ENCODE peak calls at places on chromosomes 12 and 14, in four cellular contexts. E is upper lobe of left lung, F is foreskin fibroblast, V is dorsolateral prefrontal cortex. G is an unnamed sample.

GRCh38 chr12:103397536-103397935 is 98.2 kb downstream of the C12orf42 start:
- DNase-seq in F (no peak), E (no peak), V (no peak), G (no peak)

GRCh38 chr12:45468751-45469615 is 253.1 kb downstream of the ANO6 start:
- DNase-seq in F (no peak), E (peak; percentile 51), V (no peak), G (no peak)

GRCh38 chr14:73753887-73754880 is 40.0 kb upstream of the PNMA1 start:
- DNase-seq in F (peak; percentile 55), V (no peak), E (no peak), G (no peak)

GRCh38 chr12:3002636-3003035 is 43.4 kb downstream of the TEAD4 start:
- DNase-seq in F (no peak), V (no peak), E (no peak), G (no peak)

GRCh38 chr12:118742426-118742825 is 238.9 kb upstream of the SRRM4 start:
- DNase-seq in F (no peak), V (no peak), E (no peak), G (no peak)

GRCh38 chr12:16606201-16606849 is 363 bp upstream of the LMO3 start:
- DNase-seq in E (no peak), F (no peak), V (peak; percentile 69), G (no peak)

GRCh38 chr14:90848944-90849731 is 32.9 kb upstream of the TTC7B start:
- DNase-seq in E (no peak), V (no peak), F (no peak), G (no peak)

GRCh38 chr12:14774944-14775651 is 28.2 kb downstream of the WBP11 start:
- DNase-seq in V (peak; percentile 47), F (peak; percentile 63), E (peak; percentile 87), G (peak; percentile 72)

GRCh38 chr14:32693114-32693513 is 245.6 kb upstream of the NPAS3 start:
- DNase-seq in F (peak; percentile 39), V (no peak), E (no peak), G (no peak)

GRCh38 chr12:47373554-47374150 is 293.9 kb upstream of the AMIGO2 start:
- DNase-seq in E (no peak), F (no peak), V (no peak), G (no peak)

DNA sequence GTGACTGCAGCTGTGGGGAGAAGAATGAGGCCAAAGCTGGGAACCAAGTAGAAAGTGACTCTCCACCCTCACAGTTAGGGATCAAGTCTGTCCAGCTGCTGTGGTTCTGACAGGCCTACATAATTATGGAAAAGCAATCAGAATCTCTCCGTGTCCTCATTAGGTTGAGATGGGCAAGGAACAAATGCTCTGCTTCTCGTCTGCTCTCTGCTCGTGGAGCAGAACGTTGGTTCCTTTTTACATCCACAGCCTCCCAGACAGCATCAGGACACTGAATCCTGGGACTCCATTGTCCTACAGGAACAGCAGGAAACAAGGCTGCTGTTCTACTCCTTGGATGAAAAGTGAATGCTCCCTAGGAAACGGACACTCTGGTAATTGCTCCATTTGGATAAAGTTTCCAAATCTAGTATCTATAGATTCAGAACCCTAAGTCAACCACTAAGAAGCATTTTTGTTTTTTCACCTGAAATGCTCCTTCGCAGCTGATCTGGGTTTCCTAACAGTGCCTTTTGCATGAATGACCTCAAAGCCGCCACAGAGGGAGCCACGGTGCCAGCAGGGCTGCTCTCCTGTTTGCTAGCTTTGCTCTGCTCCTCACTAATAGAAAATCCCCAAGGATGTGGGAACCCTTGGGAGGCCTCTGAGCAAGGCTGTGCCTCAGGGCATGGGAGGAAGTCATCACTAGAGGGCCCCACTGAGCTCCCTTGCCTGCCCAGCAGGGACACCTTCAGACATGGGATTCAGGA is 102.0 kb downstream of the EGLN3 start:
- DNase-seq in E (no peak), V (peak; percentile 81), F (no peak), G (no peak)
- TF ChIP-seq CTCF in E (peak; percentile 31), V (peak; percentile 69), F (peak; percentile 69), G (peak; percentile 80)

DNA sequence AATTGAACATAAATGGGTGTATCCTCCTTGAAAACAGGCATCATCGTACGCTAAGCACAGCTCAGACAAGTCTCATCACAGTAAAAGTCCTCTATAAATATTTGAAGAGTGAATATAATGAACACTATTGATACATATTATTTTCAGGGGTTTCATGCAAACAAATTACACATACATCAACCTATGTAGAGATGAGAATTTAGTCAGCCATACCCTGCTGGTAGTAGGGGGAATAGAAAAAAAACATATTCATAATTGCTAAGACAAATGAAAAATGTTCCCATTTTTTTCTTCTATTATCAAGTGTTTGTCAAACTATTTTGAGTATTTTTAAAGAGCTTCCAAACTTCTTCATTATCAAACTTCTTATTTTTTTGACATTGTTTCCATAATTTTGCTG is 205.6 kb upstream of the SOX5 start:
- DNase-seq in F (no peak), E (no peak), V (no peak), G (no peak)
- TF ChIP-seq CTCF in F (no peak), E (no peak), V (no peak), G (peak; percentile 59)

DNA sequence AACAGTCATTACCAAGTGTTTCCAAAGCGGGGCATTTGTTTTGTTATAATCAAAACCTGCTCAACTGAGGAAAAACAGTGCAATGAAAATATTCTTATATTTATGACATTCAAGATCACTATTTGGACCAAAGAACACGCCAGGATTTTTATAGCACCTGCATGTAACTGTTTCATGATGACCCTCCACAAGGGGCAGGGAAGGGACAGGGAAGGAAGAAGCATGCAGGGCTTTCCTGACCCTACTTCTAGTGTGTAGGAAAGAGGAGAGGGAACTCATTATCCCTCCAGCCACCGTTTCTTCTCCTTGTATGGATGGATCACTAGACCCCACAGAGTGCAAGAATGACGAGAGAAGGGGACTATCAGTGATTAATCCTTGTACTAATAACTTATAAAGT is 49.4 kb downstream of the SPPL3 start:
- DNase-seq in V (no peak), F (no peak), E (no peak), G (no peak)
- TF ChIP-seq CTCF in V (no peak), F (no peak), E (no peak), G (no peak)

GRCh38 chr12:31591308-31591901 is 469 bp upstream of the DENND5B start:
- DNase-seq in F (peak; percentile 6), E (no peak), V (no peak), G (no peak)

GRCh38 chr12:31588976-31589375 is 2.0 kb downstream of the DENND5B start:
- DNase-seq in F (peak; percentile 10), V (no peak), E (no peak), G (no peak)

GRCh38 chr12:31590730-31591307 is at the start of gene DENND5B:
- DNase-seq in E (peak; percentile 96), V (peak; percentile 86), F (peak; percentile 51), G (peak; percentile 90)

GRCh38 chr12:31589582-31589895 is 1.4 kb downstream of the DENND5B start:
- DNase-seq in F (peak; percentile 0), V (peak; percentile 78), E (peak; percentile 89), G (no peak)

GRCh38 chr12:31589896-31590729 is 823 bp downstream of the DENND5B start:
- DNase-seq in F (peak; percentile 52), V (peak; percentile 70), E (peak; percentile 92), G (peak; percentile 81)
- TF ChIP-seq CTCF in F (no peak), V (peak; percentile 10), E (no peak), G (no peak)

DNA sequence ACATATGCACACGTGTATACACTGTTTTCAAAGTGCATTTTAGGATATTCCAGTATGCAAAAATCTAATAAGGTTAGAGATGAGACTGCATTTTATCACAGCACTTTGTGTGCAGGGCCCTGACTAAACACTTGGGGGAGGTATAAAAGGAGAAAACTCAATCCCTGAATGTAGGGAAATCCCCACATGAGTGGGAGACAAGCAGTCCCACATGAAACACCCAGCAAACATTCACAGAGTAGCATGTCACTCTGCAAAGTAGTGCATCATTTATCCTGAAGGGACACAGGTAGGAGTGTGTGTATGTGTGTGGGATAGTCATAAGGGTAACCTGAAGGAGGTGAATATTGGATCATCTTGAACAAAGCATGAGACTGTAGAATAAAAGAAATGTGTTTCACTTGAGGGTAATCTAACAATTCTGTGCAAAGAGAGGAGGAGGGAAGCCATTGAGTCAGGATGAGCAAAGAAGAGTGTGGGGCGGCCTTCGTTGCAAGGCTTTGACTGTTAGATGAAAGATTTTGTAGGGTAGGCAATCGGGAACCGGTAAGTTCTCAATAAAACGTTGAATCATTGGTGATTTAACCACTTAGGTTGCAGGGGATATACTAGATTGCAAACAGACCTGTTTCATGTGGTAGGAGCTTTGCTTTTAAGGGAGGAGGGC is 2.9 kb downstream of the PRPF40B start:
- DNase-seq in E (no peak), V (no peak), F (no peak), G (no peak)
- TF ChIP-seq CTCF in E (no peak), V (peak; percentile 8), F (peak; percentile 8), G (no peak)

G was measured in type B pancreatic cell.